ENCODE peak calls at places on chromosomes 13 and 19, in eight cellular contexts. Y is substantia nigra; B is H54; V is PC-3; L is progenitor cell of endocrine pancreas; H is activated CD4-positive, alpha-beta T cell treated with anti-CD3 and anti-CD28 coated beads for 24 hours; W is psoas muscle; Q is mesothelial cell of epicardium. D is an unnamed sample.

GRCh38 chr19:13057147-13057572 is 45.5 kb downstream of the LYL1 start:
- DNase-seq in V (peak; percentile 34), B (no peak), Y (no peak), W (no peak), H (no peak), Q (no peak), L (no peak), D (no peak)

GRCh38 chr19:31511098-31511497 is 161.9 kb upstream of the TSHZ3 start:
- DNase-seq in W (no peak), V (no peak), L (no peak), B (no peak), H (no peak), Y (no peak), Q (no peak), D (no peak)

GRCh38 chr19:54573330-54573872 is at the start of gene LILRA2:
- DNase-seq in Y (no peak), H (no peak), Q (no peak), B (no peak), W (no peak), L (no peak), V (no peak), D (no peak)

GRCh38 chr13:32320528-32320927 is 5.2 kb downstream of the BRCA2 start:
- DNase-seq in Y (no peak), Q (no peak), H (no peak), V (peak; percentile 62), L (no peak), W (no peak), B (no peak), D (no peak)

GRCh38 chr13:27970382-27971235 is 1.5 kb upstream of the CDX2 start:
- DNase-seq in B (no peak), L (peak; percentile 11), W (no peak), V (no peak), Q (no peak), Y (no peak), H (no peak), D (no peak)

GRCh38 chr19:54937926-54938325 is 9.4 kb downstream of the NLRP7 start:
- DNase-seq in V (no peak), Y (no peak), Q (no peak), H (no peak), B (no peak), L (no peak), W (no peak), D (no peak)

GRCh38 chr13:50170447-50171037 is 155.3 kb downstream of the KCNRG start:
- DNase-seq in Y (no peak), V (peak; percentile 32), H (no peak), Q (no peak), B (no peak), L (no peak), W (no peak), D (no peak)

GRCh38 chr13:51152713-51153112 is 41.6 kb upstream of the C13orf42 start:
- DNase-seq in W (no peak), V (no peak), H (no peak), Y (no peak), Q (no peak), L (no peak), B (no peak), D (no peak)

GRCh38 chr19:54209058-54209747 is 8.5 kb downstream of the RPS9 start:
- DNase-seq in B (peak; percentile 53), Q (no peak), Y (peak; percentile 58), H (no peak), V (peak; percentile 26), L (no peak), W (no peak), D (no peak)

GRCh38 chr19:3115916-3116602 is 19.8 kb upstream of the GNA15 start:
- DNase-seq in Q (no peak), V (no peak), W (no peak), L (no peak), Y (no peak), H (no peak), B (no peak), D (no peak)

GRCh38 chr13:21670006-21670882 is 629 bp upstream of the FGF9 start:
- DNase-seq in V (no peak), H (no peak), L (peak; percentile 63), W (peak; percentile 61), Y (peak; percentile 64), Q (peak; percentile 52), B (no peak), D (no peak)

GRCh38 chr13:90896022-90896421 is 451.5 kb upstream of the MIR17HG start:
- DNase-seq in Y (no peak), B (no peak), Q (no peak), W (no peak), L (no peak), V (no peak), H (no peak), D (no peak)

GRCh38 chr19:3014135-3014534 is 14.9 kb downstream of the TLE2 start:
- DNase-seq in W (no peak), Y (no peak), Q (no peak), H (no peak), V (no peak), B (no peak), L (no peak), D (no peak)

GRCh38 chr13:45875951-45876350 is 24.4 kb upstream of the SIAH3 start:
- DNase-seq in L (no peak), Q (no peak), H (no peak), B (no peak), V (peak; percentile 63), Y (no peak), W (no peak), D (peak; percentile 74)

GRCh38 chr19:43776285-43776684 is 4.5 kb downstream of the KCNN4 start:
- DNase-seq in Y (no peak), V (no peak), H (peak; percentile 70), Q (no peak), B (no peak), W (no peak), L (no peak), D (no peak)